ENCODE peak calls at places on chromosomes 4 and X, in eight cellular contexts. Z is HS-27A; I is DMS53; B is T-cell; U is activated CD8-positive, alpha-beta memory T cell treated with anti-CD3 and anti-CD28 coated beads for 48 hours; V is NCI-H2029; L is mammary epithelial cell; R is GM20000. S is an unnamed sample.

GRCh38 chr4:38320833-38321232 is 343.2 kb upstream of the KLF3 start:
- DNase-seq in Z (no peak), I (no peak), B (no peak), U (no peak), V (no peak), L (no peak), R (peak; percentile 46), S (no peak)

GRCh38 chr4:83867221-83867620 is 331.3 kb downstream of the GPAT3 start:
- DNase-seq in Z (no peak), I (no peak), B (no peak), U (no peak), V (no peak), L (no peak), R (no peak), S (no peak)

GRCh38 chr4:158051401-158052235 is 121.2 kb downstream of the GASK1B start:
- DNase-seq in Z (peak; percentile 76), I (no peak), B (no peak), U (no peak), V (no peak), L (peak; percentile 4), R (no peak), S (no peak)

GRCh38 chr4:21830272-21830671 is 118.3 kb downstream of the KCNIP4 start:
- DNase-seq in Z (no peak), I (no peak), B (no peak), U (no peak), V (no peak), L (no peak), R (no peak), S (no peak)

GRCh38 chrX:71291381-71291780 is 7.9 kb downstream of the NONO start:
- DNase-seq in Z (no peak), I (no peak), B (no peak), U (no peak), V (no peak), L (no peak), R (no peak), S (no peak)

GRCh38 chrX:70924294-70924693 is 6.6 kb downstream of the SLC7A3 start:
- DNase-seq in Z (no peak), I (no peak), B (no peak), U (no peak), V (no peak), L (no peak), R (no peak), S (no peak)

GRCh38 chrX:6640727-6641126 is 105.8 kb upstream of the VCX3A start:
- DNase-seq in Z (no peak), I (no peak), B (no peak), U (no peak), V (no peak), L (no peak), R (no peak), S (no peak)

GRCh38 chr4:184432127-184432922 is 42.0 kb downstream of the IRF2 start:
- DNase-seq in Z (no peak), I (no peak), B (no peak), U (no peak), V (no peak), L (no peak), R (no peak), S (no peak)

GRCh38 chrX:116975517-116975916 is 512.7 kb upstream of the CT83 start:
- DNase-seq in Z (no peak), I (no peak), B (no peak), U (no peak), V (no peak), L (no peak), R (no peak), S (no peak)